ENCODE peak calls at places on chromosomes 6 and 20, in five cellular contexts. X is A673, I is pancreas, E is psoas muscle, Z is cardiac muscle cell. A is an unnamed sample.

GRCh38 chr20:6123650-6124014 is 802 bp upstream of the FERMT1 start:
- DNase-seq in X (no peak), Z (no peak), E (no peak), I (no peak), A (no peak)

GRCh38 chr6:39847216-39847615 is 55.0 kb downstream of the DAAM2 start:
- DNase-seq in X (no peak), E (no peak), Z (peak; percentile 81), I (peak; percentile 69), A (peak; percentile 62)

GRCh38 chr6:40535784-40536380 is 51.3 kb downstream of the LRFN2 start:
- DNase-seq in Z (no peak), I (no peak), X (no peak), E (no peak), A (no peak)

GRCh38 chr6:67640462-67640861 is 994.6 kb upstream of the ADGRB3 start:
- DNase-seq in E (no peak), X (peak; percentile 41), I (no peak), Z (peak; percentile 76), A (no peak)

GRCh38 chr6:4727671-4728435 is 48.4 kb upstream of the CDYL start:
- DNase-seq in I (no peak), Z (peak; percentile 10), E (no peak), X (no peak), A (peak; percentile 68)

GRCh38 chr20:36062799-36063198 is 91.7 kb upstream of the EPB41L1 start:
- DNase-seq in E (no peak), I (no peak), X (no peak), Z (no peak), A (no peak)

GRCh38 chr20:25320035-25320800 is 70.4 kb downstream of the ABHD12 start:
- DNase-seq in Z (no peak), X (no peak), E (no peak), I (no peak), A (no peak)

GRCh38 chr6:1227935-1228753 is 83.8 kb upstream of the FOXQ1 start:
- DNase-seq in E (no peak), I (no peak), X (no peak), Z (no peak), A (peak; percentile 53)

GRCh38 chr20:47501117-47501482 is 587 bp upstream of the NCOA3 start:
- DNase-seq in E (no peak), Z (no peak), X (no peak), I (no peak), A (no peak)

GRCh38 chr6:105940990-105941389 is 145.1 kb upstream of the PRDM1 start:
- DNase-seq in Z (no peak), E (no peak), I (no peak), X (no peak), A (no peak)

GRCh38 chr6:2839195-2839981 is 2.3 kb downstream of the SERPINB1 start:
- DNase-seq in Z (peak; percentile 77), X (peak; percentile 62), I (peak; percentile 44), E (no peak), A (no peak)

GRCh38 chr6:36296240-36296639 is 26.4 kb downstream of the PNPLA1 start:
- DNase-seq in X (no peak), I (no peak), Z (peak; percentile 39), E (no peak), A (no peak)

GRCh38 chr6:141783595-141783994 is 349.1 kb upstream of the GJE1 start:
- DNase-seq in E (no peak), I (no peak), Z (no peak), X (no peak), A (no peak)

GRCh38 chr20:9235518-9235917 is 166.6 kb downstream of the PLCB4 start:
- DNase-seq in Z (peak; percentile 84), I (no peak), X (peak; percentile 92), E (no peak), A (no peak)

GRCh38 chr6:43702522-43703440 is 15.2 kb upstream of the MRPS18A start:
- DNase-seq in X (peak; percentile 82), E (peak; percentile 92), Z (peak; percentile 97), I (peak; percentile 88), A (peak; percentile 97)

GRCh38 chr20:63036266-63036665 is 29.5 kb upstream of the BHLHE23 start:
- DNase-seq in X (no peak), E (no peak), I (peak; percentile 14), Z (no peak), A (no peak)

GRCh38 chr6:73391735-73392134 is 2.9 kb upstream of the DDX43 start:
- DNase-seq in E (no peak), Z (no peak), I (no peak), X (no peak), A (no peak)

GRCh38 chr6:73388433-73388799 is 6.2 kb upstream of the DDX43 start:
- DNase-seq in E (no peak), Z (no peak), X (peak; percentile 7), I (no peak), A (no peak)

GRCh38 chr6:73389854-73390253 is 4.8 kb upstream of the DDX43 start:
- DNase-seq in E (no peak), X (no peak), I (no peak), Z (no peak), A (no peak)

GRCh38 chr6:73393278-73393677 is 1.4 kb upstream of the DDX43 start:
- DNase-seq in X (no peak), E (no peak), I (no peak), Z (no peak), A (no peak)

DNA sequence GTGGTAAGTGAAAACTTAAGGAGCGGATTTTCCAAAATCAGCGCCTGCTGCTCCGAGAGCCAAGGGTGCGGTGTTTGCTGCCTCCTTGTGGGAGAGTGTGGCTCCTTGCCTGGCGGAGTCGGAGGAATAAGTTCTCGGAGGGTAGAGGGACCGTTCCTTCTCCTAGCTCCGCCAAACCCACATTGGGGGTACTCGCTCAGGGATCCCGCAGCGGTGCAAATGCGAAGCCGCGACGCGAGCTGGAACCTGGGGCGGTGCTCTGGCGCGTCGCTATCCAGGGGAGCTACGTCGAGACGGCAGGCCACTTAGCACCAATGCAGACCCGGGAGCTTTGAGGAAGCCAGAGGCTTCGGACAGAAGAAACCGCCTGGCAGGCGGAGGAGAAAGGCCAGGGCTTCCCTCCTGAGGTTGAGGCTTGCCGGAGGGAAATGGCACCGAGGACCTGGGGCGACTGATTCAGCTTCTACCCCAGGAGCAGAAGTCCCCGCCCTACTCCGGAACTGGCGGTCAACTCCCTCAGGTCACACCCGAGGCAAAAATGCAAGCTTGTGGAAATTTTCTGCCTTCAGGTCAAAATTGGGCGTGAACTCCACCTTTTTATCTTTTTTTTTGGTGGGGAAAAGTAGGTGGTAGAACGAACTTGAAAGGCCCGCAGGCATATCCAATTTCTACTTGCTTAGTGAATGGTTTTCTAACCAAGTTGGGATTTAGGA is 5.7 kb upstream of the DDX43 start:
- DNase-seq in E (peak; percentile 25), I (peak; percentile 40), Z (peak; percentile 72), X (peak; percentile 81), A (peak; percentile 94)
- TF ChIP-seq CTCF in E (peak; percentile 50), I (peak; percentile 33), Z (peak; percentile 83), X (peak; percentile 78), A (peak; percentile 87)

GRCh38 chr6:140571139-140571538 is 1196.7 kb upstream of the CITED2 start:
- DNase-seq in Z (no peak), X (no peak), E (no peak), I (no peak), A (no peak)

GRCh38 chr6:140567469-140567868 is 1193.0 kb upstream of the CITED2 start:
- DNase-seq in Z (peak; percentile 33), X (no peak), I (no peak), E (no peak), A (no peak)

GRCh38 chr6:140572129-140572528 is 1197.7 kb upstream of the CITED2 start:
- DNase-seq in I (no peak), Z (peak; percentile 92), X (peak; percentile 89), E (no peak), A (no peak)

GRCh38 chr6:140561701-140562100 is 1187.3 kb upstream of the CITED2 start:
- DNase-seq in I (no peak), Z (no peak), X (no peak), E (no peak), A (no peak)

DNA sequence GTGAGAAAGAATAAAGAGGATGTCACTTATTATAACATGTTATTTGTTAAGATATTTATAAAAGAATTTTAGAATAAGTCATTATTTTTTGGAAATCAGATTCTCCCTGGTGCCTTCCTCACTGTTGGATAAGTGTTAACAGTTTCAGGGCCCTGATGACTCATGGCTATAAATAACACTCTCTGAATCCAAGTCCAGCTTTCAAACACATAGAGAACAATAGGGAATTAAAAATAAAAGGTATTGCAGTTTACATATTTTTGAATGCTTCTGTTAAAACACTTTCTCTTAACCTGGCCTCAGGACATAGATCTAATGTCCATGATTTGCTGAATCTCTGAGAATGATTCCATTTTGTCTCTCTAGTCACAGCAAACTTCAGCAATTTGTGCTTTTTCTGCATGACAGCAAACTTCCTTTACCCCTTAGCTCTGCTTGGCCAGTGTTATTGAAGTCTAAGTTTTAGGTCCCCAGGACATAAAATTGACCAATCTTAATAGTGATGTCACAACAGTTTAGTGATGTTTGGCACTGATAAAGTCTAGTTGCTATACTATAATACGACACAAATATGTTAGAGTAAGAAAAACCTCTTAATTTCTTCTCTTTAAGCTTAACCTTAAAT is 1192.4 kb upstream of the CITED2 start:
- DNase-seq in Z (peak; percentile 71), X (peak; percentile 60), E (no peak), I (no peak), A (no peak)
- H3K27ac ChIP-seq in Z (peak overlapping the region; percentile 83), X (peak overlapping the region; percentile 15), E (peak overlapping the region; percentile 25), I (no peak overlapping the region), A (no peak overlapping the region)

GRCh38 chr20:60485012-60485760 is 527.0 kb downstream of the CDH26 start:
- DNase-seq in I (no peak), E (no peak), X (peak; percentile 87), Z (no peak), A (no peak)

GRCh38 chr20:60482609-60483008 is 524.4 kb downstream of the CDH26 start:
- DNase-seq in E (no peak), X (no peak), Z (no peak), I (no peak), A (no peak)

GRCh38 chr20:60483371-60483770 is 525.1 kb downstream of the CDH26 start:
- DNase-seq in I (no peak), E (no peak), Z (no peak), X (no peak), A (no peak)

GRCh38 chr20:60486345-60486744 is 528.1 kb downstream of the CDH26 start:
- DNase-seq in I (no peak), E (no peak), Z (no peak), X (no peak), A (no peak)

GRCh38 chr20:60484316-60484715 is 526.1 kb downstream of the CDH26 start:
- DNase-seq in X (no peak), Z (no peak), E (no peak), I (no peak), A (no peak)
- TF ChIP-seq CTCF in X (no peak), Z (no peak), E (no peak), I (no peak), A (no peak)

DNA sequence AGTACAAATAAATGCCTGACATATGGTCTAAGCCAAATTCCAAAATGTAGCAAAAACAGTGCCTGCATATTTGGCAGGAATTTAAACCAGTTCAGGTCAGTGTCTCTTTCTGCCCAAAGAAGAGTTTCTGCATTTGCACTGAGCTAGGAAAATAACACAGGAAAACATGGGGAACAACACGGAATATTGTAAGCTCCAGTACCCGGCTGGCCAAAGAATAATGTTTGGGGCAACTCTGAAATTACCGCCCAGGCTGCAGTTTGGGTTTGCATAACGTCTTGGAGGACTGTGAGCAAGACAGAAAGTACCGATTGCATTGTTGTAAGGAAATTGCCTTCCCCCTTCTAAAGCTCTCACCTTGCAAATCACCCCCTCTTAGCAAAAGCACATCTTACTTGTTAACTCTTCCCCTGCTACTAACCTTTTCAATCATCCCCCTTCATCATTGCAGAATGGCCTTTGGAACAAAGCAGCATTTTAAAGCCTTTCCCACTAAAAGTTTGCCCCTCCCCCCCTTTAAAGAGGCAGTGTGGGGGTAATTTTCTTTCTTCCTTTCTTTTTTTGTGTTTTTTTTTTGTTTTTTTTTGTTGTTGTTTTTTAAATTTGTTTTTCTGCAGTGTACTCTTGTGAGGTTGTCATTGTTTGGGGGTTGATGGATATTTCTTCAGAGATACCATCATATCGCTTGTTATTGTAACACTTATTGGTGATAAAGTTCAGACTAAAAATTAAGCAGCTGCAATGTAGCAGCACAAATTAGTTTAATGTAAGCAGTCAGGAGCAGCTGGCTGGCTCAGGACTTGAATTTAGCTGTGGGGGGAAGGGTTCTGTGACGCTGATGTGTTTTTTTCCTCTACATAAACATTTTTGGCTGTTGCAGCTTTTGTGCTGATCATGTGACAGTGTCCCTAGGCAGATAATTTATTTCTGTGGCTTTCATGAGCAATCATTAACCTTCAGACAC is 100.0 kb upstream of the CITED2 start:
- DNase-seq in X (peak; percentile 73), I (no peak), E (no peak), Z (peak; percentile 76), A (peak; percentile 59)
- H3K27ac ChIP-seq in X (peak overlapping the region; percentile 75), I (peak overlapping the region; percentile 83), E (peak overlapping the region; percentile 71), Z (peak overlapping the region; percentile 35), A (peak overlapping the region; percentile 90)